ENCODE peak calls at places on chromosomes 13 and 19, in six cellular contexts. G is mammary epithelial cell, B is tibial artery, S is body of pancreas, U is epithelial cell of esophagus, V is tibial nerve. H is an unnamed sample.

GRCh38 chr13:113859311-113860050 is 4.4 kb downstream of the GAS6 start:
- DNase-seq in G (no peak), B (no peak), S (peak), U (no peak), V (no peak), H (no peak)

GRCh38 chr13:40130871-40131636 is 475.6 kb downstream of the COG6 start:
- DNase-seq in G (peak), B (no peak), S (no peak), U (peak), V (no peak), H (no peak)

GRCh38 chr19:34662919-34663318 is 14.0 kb downstream of the SCGB2B2 start:
- DNase-seq in G (peak), B (no peak), S (peak), U (peak), V (no peak), H (no peak)

GRCh38 chr19:49347835-49348234 is 12.6 kb downstream of the CD37 start:
- DNase-seq in G (peak), B (no peak), S (peak), U (peak), V (no peak), H (no peak)

GRCh38 chr19:11324079-11324661 is 15.3 kb downstream of the RAB3D start:
- DNase-seq in G (peak), B (peak), S (peak), U (peak), V (peak), H (peak)

GRCh38 chr13:28337196-28338045 is 157.5 kb downstream of the FLT1 start:
- DNase-seq in G (peak), B (no peak), S (no peak), U (peak), V (no peak), H (no peak)

GRCh38 chr19:58500242-58500641 is 11.6 kb downstream of the SLC27A5 start:
- DNase-seq in G (no peak), B (no peak), S (no peak), U (no peak), V (no peak), H (no peak)

GRCh38 chr19:36849701-36850645 is 703 bp upstream of the ZNF345 start:
- DNase-seq in G (peak), B (peak), S (peak), U (peak), V (peak), H (peak)

GRCh38 chr19:38892841-38893240 is 6.6 kb downstream of the SIRT2 start:
- DNase-seq in G (no peak), B (no peak), S (no peak), U (no peak), V (no peak), H (no peak)

GRCh38 chr19:6223461-6224307 is 56.1 kb downstream of the MLLT1 start:
- DNase-seq in G (no peak), B (no peak), S (peak), U (no peak), V (no peak), H (no peak)

GRCh38 chr13:107079423-107080099 is 511.6 kb upstream of the ARGLU1 start:
- DNase-seq in G (no peak), B (no peak), S (no peak), U (no peak), V (no peak), H (no peak)

GRCh38 chr19:6021878-6022569 is 44.1 kb upstream of the RANBP3 start:
- DNase-seq in G (peak), B (peak), S (peak), U (peak), V (peak), H (no peak)

GRCh38 chr19:48856921-48857320 is 11.5 kb downstream of the PLEKHA4 start:
- DNase-seq in G (no peak), B (no peak), S (no peak), U (no peak), V (no peak), H (no peak)

GRCh38 chr19:17409990-17410389 is 4.6 kb upstream of the BST2 start:
- DNase-seq in G (no peak), B (no peak), S (no peak), U (no peak), V (no peak), H (no peak)

GRCh38 chr13:99498304-99499161 is 2.7 kb upstream of the TM9SF2 start:
- DNase-seq in G (peak), B (peak), S (peak), U (peak), V (peak), H (peak)

DNA sequence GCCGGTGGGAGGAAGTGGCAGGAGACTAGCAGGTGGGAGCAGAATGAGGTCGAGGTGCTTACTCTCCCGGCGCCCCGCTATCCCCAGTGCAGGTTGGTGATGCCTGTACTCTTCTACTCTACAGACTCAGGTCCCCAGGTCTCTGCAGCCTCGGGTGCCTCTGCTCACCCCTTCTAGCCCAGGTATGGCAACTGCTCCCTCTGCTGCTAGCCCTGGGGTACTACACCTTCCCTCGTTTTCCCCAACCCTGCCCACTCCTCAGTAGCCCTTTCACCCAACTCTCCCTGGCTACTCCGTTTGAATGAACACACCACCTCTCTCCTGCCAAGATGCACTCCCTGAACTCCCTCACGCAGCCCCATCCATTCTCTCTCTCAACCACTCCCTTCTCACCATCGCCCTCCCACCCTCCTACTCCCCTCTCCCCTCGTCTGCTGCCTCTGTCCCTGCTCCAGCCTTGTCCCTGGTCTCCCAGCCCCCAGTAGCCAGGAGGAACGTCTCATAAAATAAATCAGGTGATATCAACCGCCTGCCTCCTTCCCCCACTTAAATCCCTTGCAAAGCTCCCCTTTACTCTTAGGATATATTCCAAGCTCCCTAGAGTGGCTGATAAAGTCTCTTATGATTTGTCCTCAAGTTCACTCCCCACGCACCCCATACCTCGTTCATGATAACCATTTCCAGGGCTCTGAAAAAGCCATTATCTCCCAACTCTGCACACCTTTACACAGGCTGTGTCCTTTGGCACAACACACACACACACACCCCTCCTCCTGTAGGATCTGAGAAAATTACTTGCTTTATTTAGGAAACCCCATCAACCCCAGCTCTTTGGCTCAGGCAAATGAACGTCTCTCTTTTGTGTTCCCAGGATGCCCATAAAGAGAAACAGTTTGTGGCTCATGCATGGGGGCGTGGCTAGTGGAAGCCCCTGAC is 8.2 kb upstream of the MEIS3 start:
- DNase-seq in G (peak), B (no peak), S (peak), U (peak), V (peak), H (no peak)
- H3K4me3 ChIP-seq in G (no peak), B (no peak), S (no peak), U (no peak), V (no peak), H (peak)

GRCh38 chr13:32587014-32587773 is 942 bp downstream of the PDS5B start:
- DNase-seq in G (peak), B (peak), S (peak), U (peak), V (peak), H (peak)
- TF ChIP-seq CTCF in G (no peak), B (no peak), S (no peak), U (no peak), V (peak), H (no peak)

DNA sequence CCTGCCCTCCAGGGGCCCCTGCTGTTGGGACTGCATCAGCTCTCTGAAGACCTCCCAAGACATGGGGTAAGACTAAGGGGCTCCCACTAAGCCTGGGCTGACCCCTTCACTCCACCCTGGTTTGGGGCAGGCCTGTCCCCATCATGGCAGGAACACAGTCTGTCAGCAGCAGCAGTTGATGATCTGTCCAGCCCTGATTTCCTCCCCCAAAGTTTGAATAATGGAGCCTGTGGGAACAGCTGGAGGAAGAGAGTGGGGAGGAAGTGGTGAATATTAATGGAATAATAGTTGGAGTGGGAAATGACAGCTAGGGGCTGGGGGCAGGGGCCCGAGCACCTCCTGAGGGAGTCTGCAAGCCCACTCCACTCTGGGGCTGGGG is 1.3 kb upstream of the B3GNT8 start:
- DNase-seq in G (no peak), B (no peak), S (no peak), U (no peak), V (no peak), H (no peak)
- H3K4me3 ChIP-seq in G (peak), B (peak), S (no peak), U (peak), V (no peak), H (peak)

DNA sequence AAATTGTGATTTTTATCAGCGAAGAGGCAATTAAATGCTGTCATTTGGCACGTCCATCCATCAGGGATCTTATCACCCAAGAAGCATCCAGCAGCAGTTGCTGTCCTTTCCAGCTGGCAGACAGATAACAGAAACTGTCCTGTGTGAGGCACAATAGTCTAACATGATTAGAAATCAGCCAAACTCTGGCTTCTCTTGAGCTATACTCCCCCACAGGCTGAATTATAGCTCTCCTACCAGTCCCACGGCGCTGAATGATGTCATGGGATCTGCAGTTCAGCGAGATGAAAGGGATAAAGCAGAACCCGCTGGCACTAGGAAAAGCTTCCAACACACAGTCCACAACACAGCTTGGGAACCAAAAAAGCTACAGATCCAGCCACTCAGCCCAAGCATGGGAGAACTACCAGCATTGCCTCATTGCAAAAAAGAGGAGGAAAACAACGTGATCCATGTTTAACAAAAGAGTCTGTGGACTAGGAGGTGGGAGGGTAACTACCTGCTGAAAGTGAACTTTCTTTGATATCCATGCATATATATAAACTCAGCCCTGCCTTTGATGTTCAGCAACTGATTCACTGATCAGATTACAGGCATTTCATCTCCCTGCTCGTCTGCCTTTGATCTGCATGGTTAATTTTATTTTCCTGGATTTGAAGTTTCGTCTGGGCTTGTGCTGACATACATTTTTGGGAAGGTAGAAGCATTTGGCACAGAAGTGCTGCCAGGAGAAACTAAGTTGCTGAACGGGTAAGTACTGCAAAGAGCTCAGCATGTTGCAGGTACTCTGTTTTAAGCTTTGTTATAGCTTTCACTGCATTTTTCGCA is at the start of gene TNFRSF19:
- DNase-seq in G (peak), B (no peak), S (peak), U (peak), V (peak), H (no peak)
- TF ChIP-seq CTCF in G (no peak), B (no peak), S (no peak), U (no peak), V (no peak), H (no peak)